ENCODE peak calls at places on chromosomes 16 and 17, in ten cellular contexts. One of them, this sample, is unnamed.

GRCh38 chr16:47037396-47037745 is 63.9 kb upstream of the DNAJA2 start:
- DNase-seq in naive B cell: no peak
- DNase-seq in AG08396: no peak
- DNase-seq in thoracic aorta: no peak
- DNase-seq in activated CD4-positive, alpha-beta T cell treated with anti-CD3 and anti-CD28 coated beads for 36 hours: peak
- DNase-seq in kidney glomerular epithelial cell: no peak
- DNase-seq in stimulated activated CD4-positive, alpha-beta T cell treated with anti-CD3 and anti-CD28 coated beads, Interleukin-15, amount 100 ng/mL, for 1 hour: no peak
- DNase-seq in cardiac fibroblast: peak
- DNase-seq in activated naive CD8-positive, alpha-beta T cell treated with anti-CD3 and anti-CD28 coated beads, Interleukin-2, amount 10 ng/mL, durations not matched to agents 7 days and 5 days: no peak
- DNase-seq in right lobe of liver: no peak
- DNase-seq in this sample: peak

GRCh38 chr17:1010586-1010985 is 13.7 kb downstream of the TIMM22 start:
- DNase-seq in naive B cell: no peak
- DNase-seq in AG08396: no peak
- DNase-seq in thoracic aorta: no peak
- DNase-seq in activated CD4-positive, alpha-beta T cell treated with anti-CD3 and anti-CD28 coated beads for 36 hours: no peak
- DNase-seq in kidney glomerular epithelial cell: no peak
- DNase-seq in stimulated activated CD4-positive, alpha-beta T cell treated with anti-CD3 and anti-CD28 coated beads, Interleukin-15, amount 100 ng/mL, for 1 hour: no peak
- DNase-seq in cardiac fibroblast: no peak
- DNase-seq in activated naive CD8-positive, alpha-beta T cell treated with anti-CD3 and anti-CD28 coated beads, Interleukin-2, amount 10 ng/mL, durations not matched to agents 7 days and 5 days: no peak
- DNase-seq in right lobe of liver: no peak
- DNase-seq in this sample: no peak

GRCh38 chr17:50871369-50871768 is 5.2 kb upstream of the TOB1 start:
- DNase-seq in naive B cell: no peak
- DNase-seq in AG08396: no peak
- DNase-seq in thoracic aorta: no peak
- DNase-seq in activated CD4-positive, alpha-beta T cell treated with anti-CD3 and anti-CD28 coated beads for 36 hours: peak
- DNase-seq in kidney glomerular epithelial cell: no peak
- DNase-seq in stimulated activated CD4-positive, alpha-beta T cell treated with anti-CD3 and anti-CD28 coated beads, Interleukin-15, amount 100 ng/mL, for 1 hour: no peak
- DNase-seq in cardiac fibroblast: no peak
- DNase-seq in activated naive CD8-positive, alpha-beta T cell treated with anti-CD3 and anti-CD28 coated beads, Interleukin-2, amount 10 ng/mL, durations not matched to agents 7 days and 5 days: no peak
- DNase-seq in right lobe of liver: no peak
- DNase-seq in this sample: no peak

GRCh38 chr16:88825146-88825545 is 13.4 kb upstream of the APRT start:
- DNase-seq in naive B cell: no peak
- DNase-seq in AG08396: no peak
- DNase-seq in thoracic aorta: no peak
- DNase-seq in activated CD4-positive, alpha-beta T cell treated with anti-CD3 and anti-CD28 coated beads for 36 hours: no peak
- DNase-seq in kidney glomerular epithelial cell: no peak
- DNase-seq in stimulated activated CD4-positive, alpha-beta T cell treated with anti-CD3 and anti-CD28 coated beads, Interleukin-15, amount 100 ng/mL, for 1 hour: no peak
- DNase-seq in cardiac fibroblast: no peak
- DNase-seq in activated naive CD8-positive, alpha-beta T cell treated with anti-CD3 and anti-CD28 coated beads, Interleukin-2, amount 10 ng/mL, durations not matched to agents 7 days and 5 days: no peak
- DNase-seq in right lobe of liver: no peak
- DNase-seq in this sample: no peak

GRCh38 chr16:9090101-9090959 is 1.1 kb upstream of the HAPSTR1 start:
- DNase-seq in naive B cell: peak
- DNase-seq in AG08396: peak
- DNase-seq in thoracic aorta: no peak
- DNase-seq in activated CD4-positive, alpha-beta T cell treated with anti-CD3 and anti-CD28 coated beads for 36 hours: peak
- DNase-seq in kidney glomerular epithelial cell: no peak
- DNase-seq in stimulated activated CD4-positive, alpha-beta T cell treated with anti-CD3 and anti-CD28 coated beads, Interleukin-15, amount 100 ng/mL, for 1 hour: no peak
- DNase-seq in cardiac fibroblast: no peak
- DNase-seq in activated naive CD8-positive, alpha-beta T cell treated with anti-CD3 and anti-CD28 coated beads, Interleukin-2, amount 10 ng/mL, durations not matched to agents 7 days and 5 days: peak
- DNase-seq in right lobe of liver: peak
- DNase-seq in this sample: no peak

GRCh38 chr17:55023626-55024025 is 55.1 kb downstream of the STXBP4 start:
- DNase-seq in naive B cell: no peak
- DNase-seq in AG08396: no peak
- DNase-seq in thoracic aorta: no peak
- DNase-seq in activated CD4-positive, alpha-beta T cell treated with anti-CD3 and anti-CD28 coated beads for 36 hours: no peak
- DNase-seq in kidney glomerular epithelial cell: no peak
- DNase-seq in stimulated activated CD4-positive, alpha-beta T cell treated with anti-CD3 and anti-CD28 coated beads, Interleukin-15, amount 100 ng/mL, for 1 hour: no peak
- DNase-seq in cardiac fibroblast: peak
- DNase-seq in activated naive CD8-positive, alpha-beta T cell treated with anti-CD3 and anti-CD28 coated beads, Interleukin-2, amount 10 ng/mL, durations not matched to agents 7 days and 5 days: no peak
- DNase-seq in right lobe of liver: no peak
- DNase-seq in this sample: no peak

GRCh38 chr16:74868501-74868900 is 93.9 kb upstream of the FA2H start:
- DNase-seq in naive B cell: no peak
- DNase-seq in AG08396: peak
- DNase-seq in thoracic aorta: no peak
- DNase-seq in activated CD4-positive, alpha-beta T cell treated with anti-CD3 and anti-CD28 coated beads for 36 hours: no peak
- DNase-seq in kidney glomerular epithelial cell: peak
- DNase-seq in stimulated activated CD4-positive, alpha-beta T cell treated with anti-CD3 and anti-CD28 coated beads, Interleukin-15, amount 100 ng/mL, for 1 hour: no peak
- DNase-seq in cardiac fibroblast: peak
- DNase-seq in activated naive CD8-positive, alpha-beta T cell treated with anti-CD3 and anti-CD28 coated beads, Interleukin-2, amount 10 ng/mL, durations not matched to agents 7 days and 5 days: no peak
- DNase-seq in right lobe of liver: no peak
- DNase-seq in this sample: peak

GRCh38 chr16:86566601-86566965 is at the start of gene FOXC2:
- DNase-seq in naive B cell: peak
- DNase-seq in AG08396: peak
- DNase-seq in thoracic aorta: peak
- DNase-seq in activated CD4-positive, alpha-beta T cell treated with anti-CD3 and anti-CD28 coated beads for 36 hours: peak
- DNase-seq in kidney glomerular epithelial cell: peak
- DNase-seq in stimulated activated CD4-positive, alpha-beta T cell treated with anti-CD3 and anti-CD28 coated beads, Interleukin-15, amount 100 ng/mL, for 1 hour: no peak
- DNase-seq in cardiac fibroblast: peak
- DNase-seq in activated naive CD8-positive, alpha-beta T cell treated with anti-CD3 and anti-CD28 coated beads, Interleukin-2, amount 10 ng/mL, durations not matched to agents 7 days and 5 days: peak
- DNase-seq in right lobe of liver: peak
- DNase-seq in this sample: peak

This sample was measured in HTR-8/SVneo.